ENCODE peak calls at places on chromosomes 5 and 9, in nine cellular contexts. W is WERI-Rb-1, I is kidney, Z is psoas muscle, T is HCT116, E is lung, Q is IMR-90, O is osteoblast, U is GM23338. L is an unnamed sample.

GRCh38 chr5:53053364-53053763 is 56.2 kb downstream of the MOCS2 start:
- DNase-seq in U (no peak), O (no peak), Z (no peak), I (no peak), T (no peak), W (no peak), E (no peak), Q (no peak), L (no peak)

GRCh38 chr9:91164724-91165520 is 196.8 kb downstream of the AUH start:
- DNase-seq in I (peak; percentile 88), O (peak; percentile 98), W (no peak), Z (peak; percentile 79), E (no peak), T (peak; percentile 81), U (no peak), Q (peak; percentile 100), L (peak; percentile 92)

GRCh38 chr5:77651343-77651742 is 12.8 kb upstream of the OTP start:
- DNase-seq in W (no peak), U (no peak), E (no peak), I (no peak), O (no peak), Z (no peak), Q (no peak), T (no peak), L (no peak)

GRCh38 chr9:105223544-105224140 is 20.8 kb upstream of the SLC44A1 start:
- DNase-seq in Z (no peak), T (no peak), U (no peak), W (no peak), I (no peak), Q (no peak), O (no peak), E (no peak), L (no peak)

GRCh38 chr9:25678846-25679360 is 659 bp upstream of the TUSC1 start:
- DNase-seq in T (no peak), Q (peak; percentile 16), Z (no peak), I (no peak), U (no peak), W (no peak), O (peak; percentile 10), E (no peak), L (peak; percentile 87)

GRCh38 chr5:120655828-120656435 is 191.8 kb downstream of the PRR16 start:
- DNase-seq in W (peak; percentile 60), I (no peak), E (peak; percentile 41), T (peak; percentile 40), U (peak; percentile 51), Q (peak; percentile 22), Z (no peak), O (no peak), L (peak; percentile 27)

GRCh38 chr5:90747693-90748092 is 189.1 kb downstream of the ADGRV1 start:
- DNase-seq in O (no peak), U (peak; percentile 33), T (no peak), W (no peak), I (no peak), E (no peak), Q (no peak), Z (no peak), L (peak; percentile 32)

GRCh38 chr5:36666986-36667385 is 60.6 kb downstream of the SLC1A3 start:
- DNase-seq in U (no peak), Q (no peak), Z (no peak), W (no peak), E (no peak), O (no peak), T (no peak), I (no peak), L (no peak)

GRCh38 chr9:13915131-13915530 is 398.8 kb downstream of the NFIB start:
- DNase-seq in T (no peak), U (no peak), I (no peak), Q (no peak), O (no peak), Z (no peak), E (no peak), W (no peak), L (no peak)

GRCh38 chr9:88537743-88538055 is 2.7 kb downstream of the NXNL2 start:
- DNase-seq in E (peak; percentile 45), W (no peak), I (peak; percentile 90), Q (peak; percentile 87), U (peak; percentile 38), Z (peak; percentile 57), O (peak; percentile 96), T (no peak), L (peak; percentile 2)

GRCh38 chr9:3916984-3917383 is 382.9 kb downstream of the GLIS3 start:
- DNase-seq in O (no peak), Q (peak; percentile 82), T (no peak), I (no peak), Z (no peak), E (no peak), W (no peak), U (no peak), L (peak; percentile 24)

GRCh38 chr5:33994845-33995244 is 10.4 kb upstream of the SLC45A2 start:
- DNase-seq in U (no peak), O (peak; percentile 80), W (no peak), T (no peak), E (no peak), Q (peak; percentile 76), I (no peak), Z (no peak), L (peak; percentile 35)

GRCh38 chr9:27564031-27564430 is 9.2 kb downstream of the C9orf72 start:
- DNase-seq in E (no peak), Z (no peak), I (no peak), O (no peak), T (no peak), U (no peak), Q (no peak), W (no peak), L (no peak)

DNA sequence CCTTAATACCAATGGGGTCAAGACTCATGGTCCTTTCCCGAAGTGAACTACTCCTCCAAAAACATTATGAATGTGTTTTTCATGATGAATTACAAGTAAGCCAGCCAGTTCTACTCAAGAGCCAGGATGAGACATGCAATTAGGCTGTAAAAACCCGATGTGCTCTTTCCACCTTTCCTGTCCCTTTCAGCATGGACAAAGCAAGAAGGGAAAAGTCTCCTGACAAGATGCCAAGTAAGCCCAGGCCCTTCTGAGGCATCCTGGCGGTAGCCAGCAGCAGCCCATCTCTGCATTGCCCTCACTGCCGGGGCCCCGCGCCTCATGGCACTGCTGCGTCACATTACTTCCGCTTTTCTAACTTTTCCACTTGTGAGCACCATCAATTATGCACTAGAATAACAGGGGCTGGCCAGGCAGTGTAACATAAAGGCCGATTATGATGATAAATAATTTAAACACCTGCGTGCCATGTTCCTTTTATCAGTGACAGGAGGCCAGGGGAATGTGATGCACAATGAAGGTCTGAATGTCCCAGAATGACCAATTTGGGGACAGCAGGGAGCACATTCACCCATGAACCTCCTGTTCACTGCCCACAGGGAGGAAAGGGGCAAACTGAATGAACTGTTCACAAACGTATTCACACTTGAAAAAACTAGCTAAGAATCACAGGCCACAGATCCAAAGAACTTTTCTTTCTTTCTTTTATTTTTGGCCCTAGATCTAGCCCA is 37.4 kb downstream of the EFNA5 start:
- DNase-seq in E (no peak), Z (no peak), W (no peak), Q (peak; percentile 3), O (no peak), U (no peak), T (no peak), I (no peak), L (no peak)
- H3K4me3 ChIP-seq in E (no peak overlapping the region), Z (no peak overlapping the region), W (no peak overlapping the region), Q (no peak overlapping the region), O (peak overlapping the region; percentile 11), U (no peak overlapping the region), T (no peak overlapping the region), I (no peak overlapping the region), L (no peak overlapping the region)

DNA sequence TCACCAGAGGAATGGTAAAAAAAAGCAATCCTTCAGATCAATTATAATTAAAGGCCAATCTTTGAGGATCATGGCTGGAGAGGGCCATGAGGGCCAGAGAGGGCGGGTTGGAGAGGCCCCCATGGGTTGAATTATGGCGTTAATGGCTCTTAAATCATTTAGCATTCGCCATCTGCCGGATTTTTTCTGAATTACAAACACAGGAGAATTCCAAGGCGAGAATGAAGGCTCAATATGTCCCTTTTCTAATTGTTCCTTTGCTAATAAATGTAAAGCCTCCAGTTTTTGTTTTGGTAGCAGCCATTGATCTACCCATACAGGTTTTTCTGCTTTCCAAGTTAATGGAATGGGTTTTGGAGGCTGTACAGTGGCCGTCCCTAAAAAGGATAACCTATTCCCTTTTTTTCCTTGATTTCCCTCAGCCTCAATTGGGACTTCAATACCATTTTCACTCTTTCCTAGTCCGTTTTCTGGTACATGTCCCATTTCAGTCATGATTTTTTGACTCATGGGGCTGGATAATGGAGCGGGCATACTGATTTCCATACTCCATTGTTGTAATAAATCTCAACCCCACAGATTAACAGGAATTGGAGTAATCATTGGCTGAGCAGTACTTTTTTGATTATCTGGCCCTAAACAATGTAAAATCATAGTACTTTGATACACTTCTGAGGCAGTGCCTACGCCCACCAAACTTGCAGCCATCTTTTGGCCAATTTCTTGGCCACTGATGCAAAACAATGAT is 6.7 kb upstream of the TMEM141 start:
- DNase-seq in T (peak; percentile 52), I (no peak), O (peak; percentile 44), E (no peak), Z (no peak), W (no peak), Q (no peak), U (peak; percentile 60), L (no peak)
- TF ChIP-seq CTCF in T (peak; percentile 51), I (peak; percentile 21), O (peak; percentile 44), E (peak; percentile 6), Z (peak; percentile 39), W (no peak), Q (peak; percentile 32), U (peak; percentile 30), L (peak; percentile 31)

GRCh38 chr9:115482747-115483146 is 364.8 kb upstream of the TNC start:
- DNase-seq in I (no peak), Q (no peak), U (no peak), O (no peak), W (no peak), Z (no peak), E (no peak), T (no peak), L (no peak)

GRCh38 chr9:115481769-115482168 is 363.8 kb upstream of the TNC start:
- DNase-seq in T (no peak), W (no peak), E (no peak), I (no peak), Q (no peak), U (no peak), Z (no peak), O (no peak), L (no peak)
- H3K36me3 ChIP-seq in T (no peaks in the 10 kb centered on the region), W (no peaks in the 10 kb centered on the region), E (no peaks in the 10 kb centered on the region), I (no peaks in the 10 kb centered on the region), Q (no peaks in the 10 kb centered on the region), U (peaks cover 25% of the 10 kb centered on the region), Z (no peaks in the 10 kb centered on the region), O (no peaks in the 10 kb centered on the region), L (no peaks in the 10 kb centered on the region)

DNA sequence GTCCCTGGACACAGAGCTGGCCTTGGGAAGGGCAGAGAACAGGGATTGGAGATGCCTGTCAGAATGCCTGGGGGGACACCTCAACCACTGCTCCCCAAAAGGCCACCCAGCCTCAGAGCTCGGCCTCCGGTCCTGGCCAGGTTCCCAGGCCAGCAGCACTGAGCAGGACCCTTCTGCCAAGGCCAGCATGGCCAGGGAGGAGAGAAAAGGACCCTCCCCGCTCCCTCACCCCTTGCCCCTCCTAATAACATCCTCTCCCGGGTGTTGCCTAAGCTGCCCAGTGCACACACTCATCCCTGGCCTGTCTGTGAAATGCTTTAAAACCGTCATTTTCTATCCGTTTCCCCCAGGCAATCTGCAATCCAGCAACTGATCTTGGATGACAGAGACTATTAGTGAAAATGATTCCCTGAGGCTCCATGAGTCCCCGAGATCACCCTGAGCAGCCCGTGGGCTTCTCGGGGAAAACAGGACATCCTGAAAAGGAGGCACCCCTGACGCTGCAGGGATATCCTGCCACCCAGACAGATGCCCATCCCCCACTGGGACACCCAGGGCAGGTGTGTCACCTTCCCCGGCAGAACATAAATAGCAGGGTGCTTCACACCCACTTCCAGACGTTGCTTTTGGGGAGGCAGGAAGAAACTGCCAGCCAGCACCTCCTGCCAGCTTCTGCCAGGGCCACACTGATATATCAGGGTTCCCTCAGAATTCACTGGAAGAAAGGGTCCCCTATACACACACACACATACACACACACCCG is 75.3 kb downstream of the ADAMTS2 start:
- DNase-seq in Q (no peak), E (no peak), O (peak; percentile 78), Z (no peak), T (no peak), I (peak; percentile 29), W (no peak), U (no peak), L (no peak)
- H3K4me3 ChIP-seq in Q (no peak overlapping the region), E (no peak overlapping the region), O (no peak overlapping the region), Z (no peak overlapping the region), T (no peak overlapping the region), I (no peak overlapping the region), W (no peak overlapping the region), U (no peak overlapping the region), L (no peak overlapping the region)